ENCODE peak calls at places on chromosomes 5 and 9, in ten cellular contexts. X is astrocyte of the spinal cord; G is left ventricle myocardium superior; M is CD4-positive, alpha-beta T cell; Y is NCI-H1105; L is IMR-90; V is stimulated activated CD4-positive, alpha-beta T cell treated with anti-CD3 and anti-CD28 coated beads, Interleukin-4, amount 100 ng/mL, for 48 hours; Q is RCC 7860; U is G401; N is CD8-positive, alpha-beta memory T cell. H is an unnamed sample.

GRCh38 chr5:80408976-80409926 is 1.4 kb downstream of the ZFYVE16 start:
- DNase-seq in X (peak; percentile 34), G (no peak), M (no peak), Y (no peak), L (peak; percentile 19), V (no peak), Q (no peak), U (peak; percentile 16), N (no peak), H (peak; percentile 29)

GRCh38 chr9:93307468-93308157 is 123.7 kb downstream of the WNK2 start:
- DNase-seq in X (no peak), G (no peak), M (no peak), Y (no peak), L (no peak), V (no peak), Q (no peak), U (no peak), N (no peak), H (no peak)

GRCh38 chr9:127557466-127557869 is 54.6 kb upstream of the STXBP1 start:
- DNase-seq in X (peak; percentile 57), G (peak; percentile 60), M (no peak), Y (no peak), L (no peak), V (no peak), Q (peak; percentile 69), U (peak; percentile 50), N (no peak), H (no peak)

GRCh38 chr9:23812673-23813072 is 13.4 kb downstream of the ELAVL2 start:
- DNase-seq in X (no peak), G (no peak), M (no peak), Y (no peak), L (no peak), V (no peak), Q (no peak), U (no peak), N (no peak), H (no peak)

GRCh38 chr5:140551872-140552271 is 4.4 kb downstream of the EIF4EBP3 start:
- DNase-seq in X (no peak), G (no peak), M (no peak), Y (no peak), L (no peak), V (no peak), Q (no peak), U (no peak), N (no peak), H (no peak)

GRCh38 chr9:129225815-129226214 is 47.8 kb upstream of the IER5L start:
- DNase-seq in X (peak; percentile 79), G (peak; percentile 85), M (no peak), Y (no peak), L (peak; percentile 73), V (no peak), Q (no peak), U (no peak), N (peak; percentile 25), H (peak; percentile 17)

GRCh38 chr5:61933787-61934626 is 372.0 kb upstream of the KIF2A start:
- DNase-seq in X (peak; percentile 49), G (no peak), M (no peak), Y (peak; percentile 81), L (peak; percentile 29), V (no peak), Q (peak; percentile 8), U (peak; percentile 89), N (no peak), H (peak; percentile 55)

GRCh38 chr9:33250458-33250995 is 10.6 kb downstream of the SPINK4 start:
- DNase-seq in X (no peak), G (no peak), M (no peak), Y (no peak), L (peak; percentile 85), V (no peak), Q (no peak), U (no peak), N (no peak), H (no peak)

GRCh38 chr5:176653401-176653800 is 6.1 kb downstream of the TSPAN17 start:
- DNase-seq in X (no peak), G (no peak), M (no peak), Y (no peak), L (peak; percentile 68), V (peak; percentile 73), Q (peak; percentile 47), U (no peak), N (peak; percentile 31), H (no peak)

GRCh38 chr5:1005904-1006655 is 2.5 kb upstream of the NKD2 start:
- DNase-seq in X (no peak), G (no peak), M (no peak), Y (no peak), L (no peak), V (no peak), Q (no peak), U (no peak), N (peak; percentile 0), H (no peak)

GRCh38 chr9:6930827-6931226 is 173.1 kb downstream of the KDM4C start:
- DNase-seq in X (peak; percentile 48), G (no peak), M (no peak), Y (no peak), L (peak; percentile 72), V (no peak), Q (no peak), U (no peak), N (no peak), H (no peak)

GRCh38 chr9:106588601-106589000 is 274.4 kb upstream of the ZNF462 start:
- DNase-seq in X (peak; percentile 66), G (no peak), M (no peak), Y (no peak), L (no peak), V (no peak), Q (peak; percentile 83), U (no peak), N (no peak), H (no peak)

GRCh38 chr9:134455537-134455936 is 129.3 kb downstream of the RXRA start:
- DNase-seq in X (no peak), G (peak; percentile 45), M (no peak), Y (no peak), L (no peak), V (no peak), Q (no peak), U (no peak), N (no peak), H (no peak)

GRCh38 chr9:10806873-10807272 is 194.1 kb upstream of the PTPRD start:
- DNase-seq in X (no peak), G (no peak), M (no peak), Y (no peak), L (no peak), V (no peak), Q (no peak), U (no peak), N (no peak), H (no peak)

GRCh38 chr9:136532799-136533774 is 12.8 kb downstream of the NOTCH1 start:
- DNase-seq in X (no peak), G (no peak), M (peak; percentile 47), Y (no peak), L (no peak), V (peak; percentile 70), Q (no peak), U (no peak), N (peak; percentile 58), H (no peak)

GRCh38 chr5:135486679-135487395 is 34.7 kb upstream of the TIFAB start:
- DNase-seq in X (no peak), G (no peak), M (no peak), Y (no peak), L (no peak), V (no peak), Q (no peak), U (peak; percentile 52), N (no peak), H (no peak)

GRCh38 chr9:108394726-108395125 is 461.1 kb downstream of the ACTL7B start:
- DNase-seq in X (no peak), G (no peak), M (no peak), Y (no peak), L (no peak), V (no peak), Q (no peak), U (no peak), N (no peak), H (no peak)

GRCh38 chr5:127311349-127311748 is 20.8 kb downstream of the MEGF10 start:
- DNase-seq in X (peak; percentile 28), G (no peak), M (no peak), Y (no peak), L (no peak), V (no peak), Q (no peak), U (no peak), N (no peak), H (no peak)

GRCh38 chr9:138082918-138083636 is 205.5 kb downstream of the CACNA1B start:
- DNase-seq in X (no peak), G (peak; percentile 8), M (no peak), Y (no peak), L (no peak), V (no peak), Q (no peak), U (no peak), N (no peak), H (no peak)

GRCh38 chr9:116447914-116448313 is 239.2 kb upstream of the TRIM32 start:
- DNase-seq in X (no peak), G (no peak), M (no peak), Y (no peak), L (no peak), V (no peak), Q (no peak), U (no peak), N (no peak), H (no peak)

GRCh38 chr5:125981016-125981415 is 442.2 kb upstream of the GRAMD2B start:
- DNase-seq in X (no peak), G (peak; percentile 64), M (no peak), Y (no peak), L (no peak), V (no peak), Q (no peak), U (no peak), N (no peak), H (no peak)

GRCh38 chr9:92236915-92237314 is 56.6 kb downstream of the IARS1 start:
- DNase-seq in X (no peak), G (no peak), M (no peak), Y (no peak), L (no peak), V (no peak), Q (no peak), U (no peak), N (no peak), H (no peak)

H was measured in endothelial cell of umbilical vein.